ENCODE peak calls at places on chromosomes 3 and 15, in four cellular contexts. One of them, this sample, is unnamed.

GRCh38 chr3:51710631-51711351 is 3.9 kb downstream of the GRM2 start:
- DNase-seq in body of pancreas: peak; percentile 27
- DNase-seq in GM23338: peak; percentile 64
- DNase-seq in Peyer's patch: peak; percentile 27
- DNase-seq in this sample: no peak

GRCh38 chr15:31235298-31236183 is 91.1 kb upstream of the KLF13 start:
- DNase-seq in GM23338: no peak
- DNase-seq in Peyer's patch: peak; percentile 56
- DNase-seq in body of pancreas: peak; percentile 63
- DNase-seq in this sample: no peak

GRCh38 chr15:44729394-44729913 is 6.9 kb upstream of the TRIM69 start:
- DNase-seq in body of pancreas: no peak
- DNase-seq in GM23338: peak; percentile 60
- DNase-seq in Peyer's patch: peak; percentile 75
- DNase-seq in this sample: no peak

GRCh38 chr15:98417346-98417745 is 231.0 kb upstream of the IGF1R start:
- DNase-seq in body of pancreas: no peak
- DNase-seq in Peyer's patch: no peak
- DNase-seq in GM23338: no peak
- DNase-seq in this sample: no peak

GRCh38 chr3:148372476-148372875 is 325.2 kb upstream of the AGTR1 start:
- DNase-seq in body of pancreas: peak; percentile 15
- DNase-seq in GM23338: no peak
- DNase-seq in Peyer's patch: no peak
- DNase-seq in this sample: no peak

GRCh38 chr3:170196833-170197232 is 15.3 kb upstream of the PHC3 start:
- DNase-seq in GM23338: peak; percentile 8
- DNase-seq in Peyer's patch: no peak
- DNase-seq in body of pancreas: no peak
- DNase-seq in this sample: no peak

GRCh38 chr3:193884011-193884410 is 251.9 kb upstream of the HES1 start:
- DNase-seq in Peyer's patch: no peak
- DNase-seq in GM23338: no peak
- DNase-seq in body of pancreas: no peak
- DNase-seq in this sample: no peak

GRCh38 chr3:23900744-23901143 is 16.0 kb downstream of the NKIRAS1 start:
- DNase-seq in Peyer's patch: no peak
- DNase-seq in GM23338: no peak
- DNase-seq in body of pancreas: no peak
- DNase-seq in this sample: no peak

GRCh38 chr3:11155341-11156025 is 1.2 kb downstream of the HRH1 start:
- DNase-seq in GM23338: peak; percentile 73
- DNase-seq in Peyer's patch: peak; percentile 80
- DNase-seq in body of pancreas: peak; percentile 40
- DNase-seq in this sample: peak; percentile 83
- TF ChIP-seq CTCF in GM23338: peak; percentile 77
- TF ChIP-seq CTCF in Peyer's patch: peak; percentile 72
- TF ChIP-seq CTCF in body of pancreas: peak; percentile 13
- TF ChIP-seq CTCF in this sample: peak; percentile 84

GRCh38 chr3:152970851-152971250 is 135.9 kb downstream of the P2RY1 start:
- DNase-seq in Peyer's patch: no peak
- DNase-seq in body of pancreas: no peak
- DNase-seq in GM23338: no peak
- DNase-seq in this sample: no peak
- TF ChIP-seq CTCF in Peyer's patch: no peak
- TF ChIP-seq CTCF in body of pancreas: no peak
- TF ChIP-seq CTCF in GM23338: no peak
- TF ChIP-seq CTCF in this sample: no peak

GRCh38 chr3:113764698-113765097 is 17.9 kb downstream of the ATP6V1A start:
- DNase-seq in GM23338: no peak
- DNase-seq in body of pancreas: no peak
- DNase-seq in Peyer's patch: no peak
- DNase-seq in this sample: no peak

GRCh38 chr3:113771993-113772392 is 25.2 kb downstream of the ATP6V1A start:
- DNase-seq in GM23338: no peak
- DNase-seq in Peyer's patch: no peak
- DNase-seq in body of pancreas: peak; percentile 55
- DNase-seq in this sample: no peak

GRCh38 chr3:113773381-113773780 is 26.5 kb downstream of the ATP6V1A start:
- DNase-seq in body of pancreas: no peak
- DNase-seq in Peyer's patch: no peak
- DNase-seq in GM23338: no peak
- DNase-seq in this sample: peak; percentile 73

GRCh38 chr3:113769551-113769950 is 22.7 kb downstream of the ATP6V1A start:
- DNase-seq in body of pancreas: no peak
- DNase-seq in GM23338: no peak
- DNase-seq in Peyer's patch: no peak
- DNase-seq in this sample: peak; percentile 54
- TF ChIP-seq CTCF in body of pancreas: no peak
- TF ChIP-seq CTCF in GM23338: no peak
- TF ChIP-seq CTCF in Peyer's patch: peak; percentile 19
- TF ChIP-seq CTCF in this sample: peak; percentile 10

DNA sequence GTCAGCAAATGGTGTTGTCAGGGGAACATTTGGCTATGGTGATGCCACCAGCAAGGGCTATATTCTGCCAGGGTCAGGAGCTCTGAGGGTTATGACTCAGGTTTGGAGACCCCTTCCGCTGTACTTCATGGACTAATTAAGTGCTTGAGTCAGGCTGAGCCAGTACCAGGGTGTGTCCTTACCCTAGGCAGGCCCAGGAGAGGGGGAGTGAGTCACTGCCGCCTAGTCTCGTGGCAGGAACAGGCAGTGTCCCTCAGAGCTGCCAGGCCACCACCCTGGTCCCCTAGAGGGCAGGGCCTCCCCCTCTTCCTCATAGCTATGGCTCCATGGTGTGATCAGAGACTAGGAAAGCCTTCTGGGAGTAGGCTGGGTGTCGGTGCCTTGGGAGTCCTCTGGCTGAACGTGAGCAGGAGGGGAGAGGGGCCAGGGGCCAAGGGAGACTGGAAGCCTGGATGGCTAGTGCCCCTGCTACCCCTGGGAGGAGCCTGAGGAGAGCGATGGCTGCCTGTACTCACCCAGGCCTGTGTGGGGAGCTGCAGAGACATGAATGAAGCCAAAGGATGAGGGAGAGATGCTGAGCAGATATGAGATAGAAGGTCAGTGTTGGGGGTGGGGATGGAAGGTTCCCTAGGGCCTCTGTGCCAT is 10.6 kb downstream of the MAPKAPK3 start:
- DNase-seq in body of pancreas: no peak
- DNase-seq in GM23338: peak; percentile 83
- DNase-seq in Peyer's patch: no peak
- DNase-seq in this sample: peak; percentile 95
- TF ChIP-seq CTCF in body of pancreas: no peak
- TF ChIP-seq CTCF in GM23338: peak; percentile 82
- TF ChIP-seq CTCF in Peyer's patch: no peak
- TF ChIP-seq CTCF in this sample: peak; percentile 73

DNA sequence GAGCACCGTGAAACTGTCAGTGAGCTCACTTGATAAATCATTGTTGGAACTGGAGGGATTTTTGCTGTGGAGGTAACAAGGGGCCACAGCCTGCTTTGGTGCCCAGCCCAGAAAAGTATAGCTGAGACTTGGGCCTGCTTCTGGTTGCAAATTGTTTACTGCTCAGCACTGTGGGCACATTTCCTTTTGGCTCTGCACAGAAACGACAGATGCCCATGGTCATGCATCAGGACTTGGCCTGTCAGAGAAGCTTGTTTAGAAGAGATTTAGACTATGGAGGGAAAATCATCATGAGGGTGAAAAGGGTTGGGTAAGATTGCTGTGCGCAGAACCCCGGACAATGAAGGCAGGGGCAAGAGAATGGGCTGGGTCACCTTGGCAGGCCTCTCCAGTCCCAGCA is 286.1 kb upstream of the CTNNB1 start:
- DNase-seq in body of pancreas: no peak
- DNase-seq in Peyer's patch: no peak
- DNase-seq in GM23338: no peak
- DNase-seq in this sample: no peak
- TF ChIP-seq CTCF in body of pancreas: no peak
- TF ChIP-seq CTCF in Peyer's patch: no peak
- TF ChIP-seq CTCF in GM23338: no peak
- TF ChIP-seq CTCF in this sample: no peak

DNA sequence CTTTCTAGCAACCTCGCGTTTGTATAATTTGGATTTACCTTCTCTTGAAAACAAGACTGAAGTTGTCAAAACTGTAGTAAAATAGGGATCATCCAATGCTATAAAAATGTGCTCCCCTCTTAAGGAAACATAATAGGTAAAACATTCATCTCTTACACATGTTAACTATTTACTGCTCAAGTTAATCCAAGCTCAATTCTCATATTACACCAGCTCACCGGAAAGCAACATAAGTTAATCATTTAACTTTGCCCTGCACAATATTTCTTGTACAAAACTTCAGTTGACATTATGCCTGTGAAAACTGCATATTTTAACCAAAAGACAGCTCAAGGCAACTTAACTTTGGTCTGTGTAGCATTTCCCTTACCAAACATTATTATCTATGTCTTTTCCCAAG is 634.2 kb downstream of the NAALADL2 start:
- DNase-seq in body of pancreas: no peak
- DNase-seq in Peyer's patch: no peak
- DNase-seq in GM23338: no peak
- DNase-seq in this sample: no peak
- TF ChIP-seq CTCF in body of pancreas: no peak
- TF ChIP-seq CTCF in Peyer's patch: no peak
- TF ChIP-seq CTCF in GM23338: no peak
- TF ChIP-seq CTCF in this sample: no peak